ENCODE peak calls at places on chromosomes 4 and X, in four cellular contexts. D is NCI-H524, U is anterior cingulate cortex, C is SK-MEL-5. R is an unnamed sample.

GRCh38 chrX:41110801-41111625 is 25.8 kb downstream of the USP9X start:
- DNase-seq in C (no peak), D (no peak), U (no peak), R (no peak)

GRCh38 chr4:95546236-95546635 is 2.5 kb downstream of the UNC5C start:
- DNase-seq in C (no peak), U (no peak), D (no peak), R (no peak)

GRCh38 chr4:16205298-16206164 is 20.7 kb downstream of the TAPT1 start:
- DNase-seq in D (no peak), U (no peak), C (peak), R (no peak)

GRCh38 chrX:110331444-110332025 is 13.7 kb upstream of the AMMECR1 start:
- DNase-seq in D (no peak), C (no peak), U (no peak), R (no peak)

GRCh38 chr4:54585321-54586000 is 72.3 kb upstream of the KIT start:
- DNase-seq in D (no peak), U (no peak), C (no peak), R (no peak)

GRCh38 chr4:153521995-153522799 is 56.0 kb downstream of the TMEM131L start:
- DNase-seq in U (no peak), D (no peak), C (no peak), R (no peak)

GRCh38 chr4:83618431-83618830 is 82.5 kb downstream of the GPAT3 start:
- DNase-seq in U (no peak), C (peak), D (no peak), R (no peak)

GRCh38 chrX:106177106-106177981 is 9.2 kb downstream of the PWWP3B start:
- DNase-seq in D (peak), C (peak), U (peak), R (no peak)

GRCh38 chrX:132491191-132491590 is 2.4 kb upstream of the MBNL3 start:
- DNase-seq in C (peak), U (no peak), D (no peak), R (no peak)